ENCODE peak calls at places on chromosomes 12 and 14, in nine cellular contexts. I is Caco-2, Z is psoas muscle, R is WERI-Rb-1, T is ovary, Y is uterus, F is tibial artery, V is heart left ventricle, A is testis. S is an unnamed sample. For H3K36me3, the result is how much of the 10 kb centered on the place peaks cover.

GRCh38 chr14:91417983-91418386 is 365 bp upstream of the CCDC88C start:
- DNase-seq in I (peak), Z (peak), R (peak), T (no peak), Y (no peak), F (no peak), V (no peak), A (peak), S (peak)

GRCh38 chr12:131090254-131091210 is 136.8 kb downstream of the ADGRD1 start:
- DNase-seq in I (peak), Z (no peak), R (no peak), T (peak), Y (peak), F (no peak), V (no peak), A (peak), S (no peak)

GRCh38 chr12:116612436-116612835 is 53.3 kb downstream of the MAP1LC3B2 start:
- DNase-seq in I (no peak), Z (no peak), R (no peak), T (no peak), Y (no peak), F (no peak), V (no peak), A (no peak), S (no peak)

GRCh38 chr12:66269757-66270383 is 32.4 kb upstream of the HELB start:
- DNase-seq in I (no peak), Z (no peak), R (no peak), T (no peak), Y (no peak), F (no peak), V (no peak), A (peak), S (peak)

GRCh38 chr12:4962539-4963486 is 53.1 kb downstream of the KCNA1 start:
- DNase-seq in I (peak), Z (no peak), R (peak), T (no peak), Y (no peak), F (no peak), V (no peak), A (no peak), S (peak)

GRCh38 chr12:112537710-112538396 is 119.1 kb downstream of the PTPN11 start:
- DNase-seq in I (peak), Z (no peak), R (no peak), T (no peak), Y (no peak), F (no peak), V (no peak), A (no peak), S (peak)

GRCh38 chr14:22977684-22978486 is 4.5 kb downstream of the AJUBA start:
- DNase-seq in I (peak), Z (no peak), R (peak), T (peak), Y (peak), F (no peak), V (peak), A (peak), S (peak)

GRCh38 chr14:95784137-95784536 is 70.2 kb upstream of the TCL1A start:
- DNase-seq in I (no peak), Z (no peak), R (no peak), T (no peak), Y (no peak), F (no peak), V (no peak), A (no peak), S (peak)

GRCh38 chr14:92568621-92569479 is 55.3 kb downstream of the RIN3 start:
- DNase-seq in I (no peak), Z (peak), R (no peak), T (no peak), Y (no peak), F (no peak), V (peak), A (peak), S (peak)

GRCh38 chr14:93347850-93348249 is 868 bp downstream of the COX8C start:
- DNase-seq in I (no peak), Z (no peak), R (no peak), T (no peak), Y (no peak), F (no peak), V (no peak), A (no peak), S (no peak)

GRCh38 chr12:11981174-11981733 is 89.5 kb upstream of the BCL2L14 start:
- DNase-seq in I (no peak), Z (no peak), R (no peak), T (no peak), Y (no peak), F (no peak), V (no peak), A (no peak), S (peak)

GRCh38 chr14:64501326-64502171 is 2.1 kb downstream of the ZBTB25 start:
- DNase-seq in I (peak), Z (peak), R (peak), T (peak), Y (peak), F (peak), V (peak), A (peak), S (no peak)

GRCh38 chr12:98110516-98110915 is 404.9 kb upstream of the TMPO start:
- DNase-seq in I (no peak), Z (no peak), R (no peak), T (no peak), Y (no peak), F (no peak), V (no peak), A (no peak), S (no peak)

GRCh38 chr12:91326043-91327027 is 143.7 kb upstream of the DCN start:
- DNase-seq in I (peak), Z (no peak), R (peak), T (peak), Y (peak), F (peak), V (no peak), A (peak), S (peak)

GRCh38 chr12:50397122-50397650 is 777 bp upstream of the FAM186A start:
- DNase-seq in I (no peak), Z (no peak), R (no peak), T (no peak), Y (no peak), F (no peak), V (no peak), A (no peak), S (no peak)

GRCh38 chr12:51023625-51024395 is 2.4 kb downstream of the SLC11A2 start:
- DNase-seq in I (no peak), Z (no peak), R (no peak), T (no peak), Y (no peak), F (no peak), V (no peak), A (no peak), S (no peak)

GRCh38 chr12:132561784-132562156 is 48.6 kb downstream of the LRCOL1 start:
- DNase-seq in I (no peak), Z (no peak), R (peak), T (no peak), Y (no peak), F (no peak), V (no peak), A (no peak), S (no peak)

GRCh38 chr12:52518574-52519469 is 1.4 kb downstream of the KRT5 start:
- DNase-seq in I (no peak), Z (no peak), R (no peak), T (no peak), Y (no peak), F (no peak), V (no peak), A (peak), S (no peak)

GRCh38 chr14:28661171-28661772 is 105.3 kb upstream of the FOXG1 start:
- DNase-seq in I (no peak), Z (no peak), R (no peak), T (no peak), Y (no peak), F (no peak), V (no peak), A (no peak), S (peak)

GRCh38 chr12:45587877-45588530 is 141.5 kb upstream of the ARID2 start:
- DNase-seq in I (no peak), Z (no peak), R (no peak), T (no peak), Y (no peak), F (no peak), V (no peak), A (no peak), S (no peak)

GRCh38 chr14:51518681-51519080 is 133.0 kb upstream of the FRMD6 start:
- DNase-seq in I (no peak), Z (no peak), R (no peak), T (no peak), Y (no peak), F (no peak), V (no peak), A (no peak), S (no peak)

GRCh38 chr14:102764220-102764671 is 13.0 kb upstream of the TRAF3 start:
- DNase-seq in I (no peak), Z (no peak), R (no peak), T (no peak), Y (no peak), F (no peak), V (no peak), A (no peak), S (no peak)

GRCh38 chr14:100440758-100441203 is 117.6 kb downstream of the SLC25A47 start:
- DNase-seq in I (no peak), Z (no peak), R (no peak), T (no peak), Y (no peak), F (no peak), V (no peak), A (peak), S (no peak)

GRCh38 chr12:108146035-108146893 is 17.2 kb downstream of the WSCD2 start:
- DNase-seq in I (no peak), Z (no peak), R (no peak), T (no peak), Y (no peak), F (no peak), V (no peak), A (no peak), S (no peak)

GRCh38 chr12:7642876-7643309 is 22.8 kb downstream of the APOBEC1 start:
- DNase-seq in I (peak), Z (no peak), R (peak), T (no peak), Y (no peak), F (no peak), V (no peak), A (no peak), S (peak)

GRCh38 chr14:24179961-24180726 is 8.3 kb downstream of the REC8 start:
- DNase-seq in I (no peak), Z (peak), R (no peak), T (no peak), Y (peak), F (no peak), V (no peak), A (no peak), S (peak)

GRCh38 chr14:23559010-23559920 is 3.2 kb downstream of the THTPA start:
- DNase-seq in I (peak), Z (peak), R (peak), T (no peak), Y (no peak), F (no peak), V (no peak), A (peak), S (peak)

GRCh38 chr14:24351517-24351916 is 11.7 kb upstream of the RIPK3 start:
- DNase-seq in I (no peak), Z (no peak), R (no peak), T (no peak), Y (no peak), F (no peak), V (no peak), A (peak), S (no peak)

GRCh38 chr12:96501139-96501741 is 11.9 kb downstream of the CFAP54 start:
- DNase-seq in I (no peak), Z (peak), R (no peak), T (no peak), Y (peak), F (peak), V (peak), A (no peak), S (peak)

GRCh38 chr14:55130194-55130550 is 1.1 kb downstream of the LGALS3 start:
- DNase-seq in I (peak), Z (no peak), R (no peak), T (no peak), Y (peak), F (no peak), V (no peak), A (no peak), S (no peak)

GRCh38 chr14:77008541-77008940 is 20.0 kb downstream of the IRF2BPL start:
- DNase-seq in I (no peak), Z (no peak), R (peak), T (no peak), Y (no peak), F (no peak), V (no peak), A (no peak), S (no peak)

GRCh38 chr14:71478542-71478941 is 453.7 kb upstream of the RGS6 start:
- DNase-seq in I (no peak), Z (no peak), R (no peak), T (no peak), Y (no peak), F (no peak), V (no peak), A (no peak), S (peak)

GRCh38 chr14:22070119-22070982 is 396.7 kb upstream of the OR4E1 start:
- DNase-seq in I (no peak), Z (peak), R (no peak), T (no peak), Y (peak), F (no peak), V (peak), A (no peak), S (peak)

GRCh38 chr12:10385181-10385613 is 4.6 kb downstream of the KLRK1 start:
- DNase-seq in I (no peak), Z (no peak), R (no peak), T (no peak), Y (no peak), F (no peak), V (no peak), A (no peak), S (peak)

GRCh38 chr12:77213316-77213715 is 147.9 kb upstream of the E2F7 start:
- DNase-seq in I (peak), Z (no peak), R (no peak), T (no peak), Y (peak), F (no peak), V (no peak), A (no peak), S (peak)

GRCh38 chr12:68792952-68793351 is 15.0 kb upstream of the MDM2 start:
- DNase-seq in I (peak), Z (no peak), R (peak), T (no peak), Y (no peak), F (no peak), V (no peak), A (no peak), S (no peak)

GRCh38 chr12:124938606-124939427 is 24.4 kb upstream of the UBC start:
- DNase-seq in I (peak), Z (peak), R (peak), T (peak), Y (peak), F (peak), V (peak), A (peak), S (peak)
- TF ChIP-seq CTCF in I (peak), Z (peak), R (peak), T (peak), Y (peak), F (peak), V (peak), A (peak), S (peak)

GRCh38 chr12:123723011-123723410 is 10.9 kb downstream of the ATP6V0A2 start:
- DNase-seq in I (no peak), Z (no peak), R (no peak), T (no peak), Y (no peak), F (no peak), V (no peak), A (no peak), S (no peak)

GRCh38 chr12:123721245-123721644 is 9.1 kb downstream of the ATP6V0A2 start:
- DNase-seq in I (no peak), Z (no peak), R (no peak), T (no peak), Y (no peak), F (no peak), V (no peak), A (no peak), S (no peak)

GRCh38 chr12:123726962-123727361 is 14.8 kb downstream of the ATP6V0A2 start:
- DNase-seq in I (no peak), Z (no peak), R (no peak), T (no peak), Y (no peak), F (no peak), V (no peak), A (no peak), S (no peak)

GRCh38 chr12:123723765-123724164 is 11.6 kb downstream of the ATP6V0A2 start:
- DNase-seq in I (no peak), Z (no peak), R (no peak), T (no peak), Y (no peak), F (no peak), V (no peak), A (no peak), S (no peak)

GRCh38 chr12:123726244-123726643 is 14.1 kb downstream of the ATP6V0A2 start:
- DNase-seq in I (no peak), Z (no peak), R (no peak), T (no peak), Y (no peak), F (no peak), V (no peak), A (no peak), S (no peak)
- H3K36me3 ChIP-seq in I (under half), Z (under half), R (half or more), T (under half), Y (under half), F (under half), V (half or more), A (under half), S (under half)

DNA sequence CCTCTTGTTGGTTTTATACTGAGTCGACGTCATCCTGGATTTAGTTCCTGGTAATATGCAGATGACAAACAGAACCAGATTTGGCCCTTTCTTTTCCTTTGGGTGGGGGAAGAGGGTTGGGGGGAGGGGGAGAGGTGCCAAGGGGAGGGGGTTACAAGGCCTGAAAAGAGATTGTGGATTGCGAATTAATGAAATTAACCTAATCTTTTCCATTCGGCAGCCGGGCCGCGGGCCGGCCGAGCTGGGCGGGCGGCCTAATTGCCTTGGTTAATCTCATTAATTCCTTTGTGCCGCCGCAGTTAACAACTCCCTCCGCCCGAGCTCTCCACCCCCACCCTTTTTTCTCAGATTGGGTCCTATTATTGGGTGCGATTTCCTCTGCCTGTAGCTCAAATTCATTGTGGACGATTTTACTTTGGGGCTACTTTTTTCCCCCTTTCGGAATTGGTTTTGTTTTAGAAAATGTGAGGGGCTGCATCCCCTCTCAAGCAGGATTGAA is 387 bp upstream of the GSC start:
- DNase-seq in I (no peak), Z (no peak), R (peak), T (no peak), Y (no peak), F (no peak), V (no peak), A (no peak), S (no peak)
- H3K4me3 ChIP-seq in I (peak), Z (peak), R (peak), T (peak), Y (peak), F (peak), V (peak), A (peak), S (peak)

GRCh38 chr14:81247271-81247766 is 26.6 kb upstream of the GTF2A1 start:
- DNase-seq in I (no peak), Z (no peak), R (no peak), T (no peak), Y (no peak), F (no peak), V (no peak), A (no peak), S (no peak)

GRCh38 chr14:81256289-81256960 is 35.7 kb upstream of the GTF2A1 start:
- DNase-seq in I (no peak), Z (no peak), R (no peak), T (no peak), Y (no peak), F (no peak), V (no peak), A (no peak), S (no peak)

GRCh38 chr14:81246561-81247270 is 26.0 kb upstream of the GTF2A1 start:
- DNase-seq in I (no peak), Z (no peak), R (no peak), T (no peak), Y (no peak), F (no peak), V (no peak), A (no peak), S (no peak)

GRCh38 chr14:81252278-81252677 is 31.5 kb upstream of the GTF2A1 start:
- DNase-seq in I (no peak), Z (no peak), R (no peak), T (no peak), Y (no peak), F (no peak), V (no peak), A (no peak), S (no peak)
- TF ChIP-seq CTCF in I (peak), Z (no peak), R (no peak), T (no peak), Y (no peak), F (no peak), V (no peak), A (no peak), S (no peak)

GRCh38 chr12:104471336-104471735 is 14.6 kb downstream of the CHST11 start:
- DNase-seq in I (no peak), Z (no peak), R (no peak), T (no peak), Y (no peak), F (no peak), V (no peak), A (no peak), S (no peak)
- H3K36me3 ChIP-seq in I (under half), Z (under half), R (under half), T (under half), Y (under half), F (under half), V (under half), A (under half), S (under half)

GRCh38 chr12:93745304-93745703 is 68.1 kb downstream of the CRADD start:
- DNase-seq in I (no peak), Z (no peak), R (no peak), T (no peak), Y (no peak), F (no peak), V (no peak), A (no peak), S (no peak)

GRCh38 chr12:93743999-93744689 is 67.0 kb downstream of the CRADD start:
- DNase-seq in I (no peak), Z (no peak), R (peak), T (no peak), Y (no peak), F (no peak), V (no peak), A (no peak), S (no peak)

GRCh38 chr12:93742086-93742934 is 65.1 kb downstream of the CRADD start:
- DNase-seq in I (peak), Z (peak), R (peak), T (peak), Y (peak), F (peak), V (peak), A (peak), S (peak)

GRCh38 chr12:93741741-93742085 is 64.5 kb downstream of the CRADD start:
- DNase-seq in I (no peak), Z (no peak), R (no peak), T (no peak), Y (peak), F (no peak), V (no peak), A (peak), S (peak)

DNA sequence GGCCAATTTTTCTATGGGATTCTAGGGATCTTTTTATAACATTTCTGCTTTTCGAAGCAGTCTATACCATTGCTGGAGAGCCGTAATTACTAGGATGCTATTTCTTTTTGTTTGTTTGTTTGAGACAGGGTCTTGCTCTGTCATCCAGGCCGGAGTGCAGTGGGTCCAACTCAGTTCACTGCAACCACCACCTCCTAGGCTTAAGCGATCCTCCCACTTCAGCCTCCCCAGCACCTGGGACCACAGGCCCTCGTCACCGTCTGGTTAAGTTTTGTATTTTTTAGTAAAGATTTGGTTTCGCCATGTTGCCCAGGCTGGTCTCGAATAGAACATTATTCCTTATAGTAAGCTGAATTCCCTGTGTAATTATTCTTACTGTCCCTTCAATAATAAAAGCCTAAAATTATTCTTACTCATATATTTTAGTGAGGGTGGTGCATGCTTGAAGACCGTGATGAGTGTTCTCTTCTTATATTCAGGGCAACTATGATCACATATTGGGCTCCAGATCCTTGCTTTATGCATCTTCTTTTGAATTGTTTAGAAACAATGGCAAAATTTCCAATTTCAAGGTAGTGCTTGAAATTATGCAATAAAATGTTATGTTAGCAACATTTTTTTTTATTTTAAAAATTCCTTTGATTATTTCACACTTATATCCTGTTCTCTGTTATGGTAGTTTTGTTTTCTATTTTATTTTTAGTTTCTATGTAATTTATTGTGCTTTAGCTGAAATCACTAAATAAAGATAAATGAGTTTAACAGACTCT is 66.2 kb downstream of the CRADD start:
- DNase-seq in I (no peak), Z (no peak), R (no peak), T (no peak), Y (no peak), F (no peak), V (no peak), A (no peak), S (no peak)
- H3K4me3 ChIP-seq in I (no peak), Z (peak), R (no peak), T (peak), Y (peak), F (peak), V (peak), A (no peak), S (no peak)